ENCODE peak calls at places on chromosome 1, in five cellular contexts. One of them, this sample, is unnamed.

GRCh38 chr1:203744008-203744972 is 20.7 kb upstream of the LAX1 start:
- DNase-seq in right lobe of liver: no peak
- DNase-seq in psoas muscle: peak; percentile 77
- DNase-seq in DND-41: peak; percentile 15
- DNase-seq in CD8-positive, alpha-beta memory T cell: no peak
- DNase-seq in this sample: peak; percentile 84

GRCh38 chr1:28510350-28511223 is 4.7 kb downstream of the RCC1 start:
- DNase-seq in right lobe of liver: no peak
- DNase-seq in psoas muscle: no peak
- DNase-seq in DND-41: peak; percentile 44
- DNase-seq in CD8-positive, alpha-beta memory T cell: no peak
- DNase-seq in this sample: peak; percentile 49

GRCh38 chr1:62271932-62272728 is 47.1 kb downstream of the KANK4 start:
- DNase-seq in right lobe of liver: no peak
- DNase-seq in psoas muscle: no peak
- DNase-seq in DND-41: peak; percentile 48
- DNase-seq in CD8-positive, alpha-beta memory T cell: peak; percentile 58
- DNase-seq in this sample: peak; percentile 67

GRCh38 chr1:33583567-33583966 is 111.1 kb downstream of the ZSCAN20 start:
- DNase-seq in right lobe of liver: no peak
- DNase-seq in psoas muscle: no peak
- DNase-seq in DND-41: no peak
- DNase-seq in CD8-positive, alpha-beta memory T cell: no peak
- DNase-seq in this sample: no peak

GRCh38 chr1:12407050-12407961 is 177.5 kb downstream of the VPS13D start:
- DNase-seq in right lobe of liver: no peak
- DNase-seq in psoas muscle: no peak
- DNase-seq in DND-41: no peak
- DNase-seq in CD8-positive, alpha-beta memory T cell: no peak
- DNase-seq in this sample: no peak

GRCh38 chr1:3910049-3910731 is 10.1 kb upstream of the C1orf174 start:
- DNase-seq in right lobe of liver: no peak
- DNase-seq in psoas muscle: no peak
- DNase-seq in DND-41: no peak
- DNase-seq in CD8-positive, alpha-beta memory T cell: peak; percentile 43
- DNase-seq in this sample: peak; percentile 97

GRCh38 chr1:2972879-2973575 is 48.2 kb upstream of the ACTRT2 start:
- DNase-seq in right lobe of liver: peak; percentile 11
- DNase-seq in psoas muscle: no peak
- DNase-seq in DND-41: no peak
- DNase-seq in CD8-positive, alpha-beta memory T cell: no peak
- DNase-seq in this sample: no peak

GRCh38 chr1:116654351-116654750 is 13.2 kb downstream of the IGSF3 start:
- DNase-seq in right lobe of liver: no peak
- DNase-seq in psoas muscle: no peak
- DNase-seq in DND-41: no peak
- DNase-seq in CD8-positive, alpha-beta memory T cell: no peak
- DNase-seq in this sample: no peak

GRCh38 chr1:14597343-14598006 is 1.0 kb upstream of the KAZN start:
- DNase-seq in right lobe of liver: no peak
- DNase-seq in psoas muscle: no peak
- DNase-seq in DND-41: no peak
- DNase-seq in CD8-positive, alpha-beta memory T cell: no peak
- DNase-seq in this sample: no peak

GRCh38 chr1:180182721-180183311 is 28.1 kb downstream of the QSOX1 start:
- DNase-seq in right lobe of liver: no peak
- DNase-seq in psoas muscle: no peak
- DNase-seq in DND-41: no peak
- DNase-seq in CD8-positive, alpha-beta memory T cell: no peak
- DNase-seq in this sample: no peak

GRCh38 chr1:29269356-29269755 is 33.0 kb downstream of the PTPRU start:
- DNase-seq in right lobe of liver: no peak
- DNase-seq in psoas muscle: no peak
- DNase-seq in DND-41: no peak
- DNase-seq in CD8-positive, alpha-beta memory T cell: no peak
- DNase-seq in this sample: no peak

GRCh38 chr1:15848929-15849774 is 1.6 kb downstream of the SPEN start:
- DNase-seq in right lobe of liver: peak; percentile 87
- DNase-seq in psoas muscle: peak; percentile 86
- DNase-seq in DND-41: peak; percentile 85
- DNase-seq in CD8-positive, alpha-beta memory T cell: peak; percentile 81
- DNase-seq in this sample: peak; percentile 67

DNA sequence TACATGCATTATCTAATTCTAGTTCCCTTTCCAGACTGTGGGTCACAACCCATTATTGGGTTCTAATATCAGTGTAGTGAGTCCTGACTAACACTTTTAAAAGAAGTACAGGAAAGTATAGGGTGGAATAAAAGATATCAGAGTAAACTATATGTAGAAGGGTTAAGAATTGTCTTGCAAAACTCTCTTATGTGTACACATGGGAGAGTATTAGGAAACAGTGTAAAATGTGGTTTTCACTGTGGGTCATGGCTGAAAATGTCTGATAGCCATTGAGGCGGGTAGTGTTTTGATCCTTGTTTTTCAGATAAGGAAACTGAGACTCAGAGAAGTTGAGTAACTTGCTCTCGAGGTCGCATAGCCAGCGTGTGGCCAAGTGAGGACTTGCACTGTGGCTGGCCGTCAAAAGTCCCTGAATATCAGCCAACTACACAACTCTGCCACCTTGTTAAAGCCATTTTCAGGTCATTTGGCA is 18.5 kb upstream of the MTARC1 start:
- DNase-seq in right lobe of liver: peak; percentile 67
- DNase-seq in psoas muscle: no peak
- DNase-seq in DND-41: no peak
- DNase-seq in CD8-positive, alpha-beta memory T cell: no peak
- DNase-seq in this sample: no peak
- H3K27ac ChIP-seq in right lobe of liver: peak overlapping the region; percentile 65
- H3K27ac ChIP-seq in psoas muscle: no peak overlapping the region
- H3K27ac ChIP-seq in DND-41: no peak overlapping the region
- H3K27ac ChIP-seq in CD8-positive, alpha-beta memory T cell: no peak overlapping the region
- H3K27ac ChIP-seq in this sample: no peak overlapping the region

DNA sequence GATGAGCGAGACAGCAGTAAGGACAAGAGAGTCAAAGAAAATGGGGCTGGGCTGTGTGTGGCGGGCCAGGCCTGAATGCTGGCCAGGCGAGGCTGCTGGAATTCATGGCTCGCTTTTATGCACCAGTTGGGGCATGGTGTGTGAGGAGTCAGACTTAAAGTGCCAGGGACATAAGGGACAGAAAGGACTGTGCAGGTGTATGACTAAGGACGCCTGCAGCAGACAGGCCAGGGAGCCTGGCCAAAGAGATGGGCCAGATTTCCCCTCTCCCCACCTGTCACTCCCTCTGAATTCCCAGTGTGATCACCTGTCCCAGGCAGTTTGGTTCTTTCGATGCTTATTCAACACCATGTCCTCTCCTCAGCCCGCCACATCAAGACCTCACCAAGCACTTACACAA is 16.9 kb upstream of the SMIM12 start:
- DNase-seq in right lobe of liver: no peak
- DNase-seq in psoas muscle: no peak
- DNase-seq in DND-41: no peak
- DNase-seq in CD8-positive, alpha-beta memory T cell: no peak
- DNase-seq in this sample: no peak
- H3K4me1 ChIP-seq in right lobe of liver: no peaks in the 10 kb centered on the region
- H3K4me1 ChIP-seq in psoas muscle: no peaks in the 10 kb centered on the region
- H3K4me1 ChIP-seq in DND-41: no peaks in the 10 kb centered on the region
- H3K4me1 ChIP-seq in CD8-positive, alpha-beta memory T cell: no peaks in the 10 kb centered on the region
- H3K4me1 ChIP-seq in this sample: no peaks in the 10 kb centered on the region

DNA sequence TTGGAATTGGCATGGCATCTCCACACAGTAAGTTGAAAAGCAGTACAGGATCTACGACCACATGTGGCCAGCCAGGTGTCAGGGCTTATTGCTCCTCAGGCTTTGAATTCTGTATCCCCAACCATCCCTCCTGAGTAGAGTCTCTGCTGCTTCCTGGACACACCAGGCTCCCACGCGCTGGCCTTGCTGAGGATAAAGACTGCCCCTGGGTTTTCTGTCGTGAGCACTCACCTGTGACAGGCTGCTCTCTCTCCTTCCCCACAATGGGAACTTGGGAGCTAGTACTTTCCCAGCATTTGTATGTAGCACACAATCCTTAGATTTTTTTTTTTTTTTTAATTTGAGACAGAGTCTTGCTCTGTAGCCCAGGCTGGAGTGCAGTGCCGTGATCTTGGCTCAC is 33.6 kb downstream of the PBX1 start:
- DNase-seq in right lobe of liver: no peak
- DNase-seq in psoas muscle: no peak
- DNase-seq in DND-41: no peak
- DNase-seq in CD8-positive, alpha-beta memory T cell: no peak
- DNase-seq in this sample: no peak
- H3K27ac ChIP-seq in right lobe of liver: no peak overlapping the region
- H3K27ac ChIP-seq in psoas muscle: no peak overlapping the region
- H3K27ac ChIP-seq in DND-41: no peak overlapping the region
- H3K27ac ChIP-seq in CD8-positive, alpha-beta memory T cell: no peak overlapping the region
- H3K27ac ChIP-seq in this sample: no peak overlapping the region

GRCh38 chr1:38772953-38773352 is 86.6 kb downstream of the RRAGC start:
- DNase-seq in right lobe of liver: no peak
- DNase-seq in psoas muscle: no peak
- DNase-seq in DND-41: no peak
- DNase-seq in CD8-positive, alpha-beta memory T cell: no peak
- DNase-seq in this sample: no peak

GRCh38 chr1:38773483-38773882 is 86.1 kb downstream of the RRAGC start:
- DNase-seq in right lobe of liver: no peak
- DNase-seq in psoas muscle: no peak
- DNase-seq in DND-41: no peak
- DNase-seq in CD8-positive, alpha-beta memory T cell: no peak
- DNase-seq in this sample: no peak

GRCh38 chr1:38777464-38777957 is 82.1 kb downstream of the RRAGC start:
- DNase-seq in right lobe of liver: no peak
- DNase-seq in psoas muscle: no peak
- DNase-seq in DND-41: no peak
- DNase-seq in CD8-positive, alpha-beta memory T cell: no peak
- DNase-seq in this sample: no peak

GRCh38 chr1:38776466-38776865 is 83.1 kb downstream of the RRAGC start:
- DNase-seq in right lobe of liver: no peak
- DNase-seq in psoas muscle: no peak
- DNase-seq in DND-41: no peak
- DNase-seq in CD8-positive, alpha-beta memory T cell: no peak
- DNase-seq in this sample: no peak

DNA sequence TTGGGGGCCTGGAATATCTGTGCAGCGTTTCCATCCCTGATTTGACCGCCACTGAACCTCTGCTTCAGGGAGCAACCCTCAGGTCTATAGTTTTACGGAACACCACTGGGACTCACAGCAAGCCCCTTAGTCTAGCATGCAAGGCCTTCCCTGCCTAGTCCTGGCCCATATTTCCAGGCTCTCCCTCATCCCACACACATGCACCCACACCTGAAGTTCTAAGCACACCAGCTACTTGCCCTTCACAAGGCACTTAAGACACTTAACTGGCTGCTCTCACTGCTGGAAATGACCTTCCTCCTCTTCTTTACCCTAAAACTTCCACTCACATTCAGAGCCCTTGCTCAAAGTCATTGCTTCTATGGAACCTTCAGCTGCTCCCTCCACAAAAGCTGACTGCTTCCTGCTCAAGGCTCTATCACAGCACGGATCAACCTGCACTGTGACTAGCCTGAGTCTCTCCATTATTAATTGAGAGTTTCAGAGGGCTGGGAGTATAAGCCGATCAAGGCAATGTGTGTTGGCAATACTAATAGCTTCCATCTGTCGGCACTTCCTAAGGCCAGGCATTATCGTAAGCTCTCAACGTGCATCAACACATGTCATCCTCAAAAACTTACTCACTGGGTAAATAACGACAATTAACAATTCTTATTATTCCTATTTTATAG is 84.3 kb downstream of the RRAGC start:
- DNase-seq in right lobe of liver: no peak
- DNase-seq in psoas muscle: no peak
- DNase-seq in DND-41: no peak
- DNase-seq in CD8-positive, alpha-beta memory T cell: no peak
- DNase-seq in this sample: no peak
- H3K4me1 ChIP-seq in right lobe of liver: no peaks in the 10 kb centered on the region
- H3K4me1 ChIP-seq in psoas muscle: no peaks in the 10 kb centered on the region
- H3K4me1 ChIP-seq in DND-41: no peaks in the 10 kb centered on the region
- H3K4me1 ChIP-seq in CD8-positive, alpha-beta memory T cell: no peaks in the 10 kb centered on the region
- H3K4me1 ChIP-seq in this sample: no peaks in the 10 kb centered on the region

GRCh38 chr1:24972257-24973242 is 42.5 kb upstream of the RUNX3 start:
- DNase-seq in right lobe of liver: no peak
- DNase-seq in psoas muscle: peak; percentile 22
- DNase-seq in DND-41: no peak
- DNase-seq in CD8-positive, alpha-beta memory T cell: no peak
- DNase-seq in this sample: no peak
- H3K27ac ChIP-seq in right lobe of liver: no peak overlapping the region
- H3K27ac ChIP-seq in psoas muscle: no peak overlapping the region
- H3K27ac ChIP-seq in DND-41: no peak overlapping the region
- H3K27ac ChIP-seq in CD8-positive, alpha-beta memory T cell: no peak overlapping the region
- H3K27ac ChIP-seq in this sample: no peak overlapping the region

GRCh38 chr1:176993587-176993986 is 170.9 kb downstream of the ASTN1 start:
- DNase-seq in right lobe of liver: no peak
- DNase-seq in psoas muscle: no peak
- DNase-seq in DND-41: no peak
- DNase-seq in CD8-positive, alpha-beta memory T cell: no peak
- DNase-seq in this sample: no peak

GRCh38 chr1:177001556-177001955 is 163.0 kb downstream of the ASTN1 start:
- DNase-seq in right lobe of liver: no peak
- DNase-seq in psoas muscle: no peak
- DNase-seq in DND-41: no peak
- DNase-seq in CD8-positive, alpha-beta memory T cell: no peak
- DNase-seq in this sample: no peak

GRCh38 chr1:176998396-176998795 is 166.1 kb downstream of the ASTN1 start:
- DNase-seq in right lobe of liver: no peak
- DNase-seq in psoas muscle: no peak
- DNase-seq in DND-41: no peak
- DNase-seq in CD8-positive, alpha-beta memory T cell: no peak
- DNase-seq in this sample: no peak

GRCh38 chr1:176994926-176995596 is 169.5 kb downstream of the ASTN1 start:
- DNase-seq in right lobe of liver: no peak
- DNase-seq in psoas muscle: no peak
- DNase-seq in DND-41: no peak
- DNase-seq in CD8-positive, alpha-beta memory T cell: no peak
- DNase-seq in this sample: no peak

GRCh38 chr1:176996455-176997090 is 167.9 kb downstream of the ASTN1 start:
- DNase-seq in right lobe of liver: no peak
- DNase-seq in psoas muscle: no peak
- DNase-seq in DND-41: no peak
- DNase-seq in CD8-positive, alpha-beta memory T cell: no peak
- DNase-seq in this sample: no peak
- H3K4me1 ChIP-seq in right lobe of liver: no peaks in the 10 kb centered on the region
- H3K4me1 ChIP-seq in psoas muscle: no peaks in the 10 kb centered on the region
- H3K4me1 ChIP-seq in DND-41: no peaks in the 10 kb centered on the region
- H3K4me1 ChIP-seq in CD8-positive, alpha-beta memory T cell: no peaks in the 10 kb centered on the region
- H3K4me1 ChIP-seq in this sample: no peaks in the 10 kb centered on the region

GRCh38 chr1:89690595-89690994 is 57.7 kb downstream of the LRRC8C start:
- DNase-seq in right lobe of liver: no peak
- DNase-seq in psoas muscle: no peak
- DNase-seq in DND-41: no peak
- DNase-seq in CD8-positive, alpha-beta memory T cell: no peak
- DNase-seq in this sample: no peak
- H3K27ac ChIP-seq in right lobe of liver: no peak overlapping the region
- H3K27ac ChIP-seq in psoas muscle: no peak overlapping the region
- H3K27ac ChIP-seq in DND-41: no peak overlapping the region
- H3K27ac ChIP-seq in CD8-positive, alpha-beta memory T cell: no peak overlapping the region
- H3K27ac ChIP-seq in this sample: no peak overlapping the region

This sample was measured in OCI-LY7.